ENCODE peak calls at places on chromosome 9, in seven cellular contexts. Z, C, V, W, I, O and T are unnamed samples.
A peak's percentile ranks its signal among the peaks of the same experiment; 100 is the strongest.

GRCh38 chr9:122453677-122454135 is 24.0 kb downstream of the OR1J1 start:
- DNase-seq in V (no peak), I (no peak), O (no peak), W (no peak), C (no peak), Z (no peak), T (no peak)

GRCh38 chr9:103545260-103545659 is 548.8 kb upstream of the SMC2 start:
- DNase-seq in I (no peak), O (no peak), Z (no peak), W (no peak), C (no peak), V (no peak), T (no peak)

GRCh38 chr9:96553070-96553469 is 66.6 kb downstream of the CDC14B start:
- DNase-seq in O (no peak), C (no peak), Z (no peak), I (no peak), W (peak; percentile 85), V (no peak), T (no peak)

GRCh38 chr9:133680250-133680975 is 44.2 kb downstream of the DBH start:
- DNase-seq in C (no peak), V (no peak), W (no peak), O (no peak), I (peak; percentile 53), Z (no peak), T (peak; percentile 87)

GRCh38 chr9:87285183-87285582 is 212.5 kb upstream of the DAPK1 start:
- DNase-seq in Z (no peak), C (no peak), O (no peak), W (no peak), V (no peak), I (no peak), T (no peak)

GRCh38 chr9:112338561-112338960 is 5.1 kb upstream of the PTBP3 start:
- DNase-seq in W (peak; percentile 28), I (no peak), V (no peak), C (no peak), Z (no peak), O (no peak), T (no peak)

GRCh38 chr9:68599826-68600225 is 59.1 kb upstream of the TMEM252 start:
- DNase-seq in O (no peak), V (no peak), W (no peak), Z (no peak), I (no peak), C (no peak), T (no peak)

GRCh38 chr9:97332993-97333392 is 25.5 kb downstream of the CCDC180 start:
- DNase-seq in O (no peak), I (no peak), Z (no peak), V (no peak), W (no peak), C (no peak), T (no peak)

GRCh38 chr9:93465853-93466252 is 12.5 kb upstream of the FAM120AOS start:
- DNase-seq in V (no peak), C (no peak), Z (no peak), W (no peak), O (no peak), I (no peak), T (no peak)

GRCh38 chr9:133474215-133474614 is 4.7 kb downstream of the SLC2A6 start:
- DNase-seq in I (no peak), C (no peak), W (no peak), V (no peak), O (no peak), Z (no peak), T (no peak)

GRCh38 chr9:69431777-69432176 is 106.8 kb downstream of the ENTREP1 start:
- DNase-seq in V (no peak), C (no peak), I (no peak), W (no peak), Z (no peak), O (no peak), T (no peak)

GRCh38 chr9:93572636-93573035 is 3.7 kb upstream of the PHF2 start:
- DNase-seq in O (no peak), V (no peak), W (no peak), C (no peak), I (no peak), Z (no peak), T (no peak)

GRCh38 chr9:75445122-75445521 is 356.8 kb downstream of the OSTF1 start:
- DNase-seq in C (no peak), I (no peak), Z (no peak), W (no peak), V (no peak), O (no peak), T (no peak)

GRCh38 chr9:89684912-89685636 is 80.3 kb downstream of the GADD45G start:
- DNase-seq in I (peak; percentile 79), C (peak; percentile 7), O (no peak), V (no peak), Z (no peak), W (no peak), T (no peak)

GRCh38 chr9:98373622-98374021 is 118.2 kb upstream of the TBC1D2 start:
- DNase-seq in O (no peak), W (no peak), Z (no peak), I (no peak), C (no peak), V (no peak), T (no peak)

GRCh38 chr9:94802795-94803194 is 76.3 kb downstream of the AOPEP start:
- DNase-seq in W (peak; percentile 95), I (no peak), O (no peak), C (no peak), Z (no peak), V (no peak), T (no peak)

GRCh38 chr9:111020594-111020993 is 17.7 kb downstream of the LPAR1 start:
- DNase-seq in O (no peak), V (no peak), W (no peak), C (no peak), Z (no peak), I (no peak), T (no peak)

GRCh38 chr9:5893591-5894236 is 3.0 kb downstream of the MLANA start:
- DNase-seq in I (no peak), Z (no peak), W (no peak), O (no peak), V (no peak), C (no peak), T (no peak)

GRCh38 chr9:78972303-78973002 is 599.3 kb upstream of the TLE4 start:
- DNase-seq in C (peak; percentile 86), I (no peak), W (no peak), Z (no peak), O (no peak), V (no peak), T (no peak)

GRCh38 chr9:99365233-99365980 is 143.3 kb downstream of the SEC61B start:
- DNase-seq in Z (no peak), O (no peak), C (no peak), V (no peak), I (no peak), W (peak; percentile 14), T (no peak)

GRCh38 chr9:126532019-126532462 is 81.7 kb upstream of the LMX1B start:
- DNase-seq in O (no peak), V (no peak), I (peak; percentile 83), C (no peak), Z (no peak), W (no peak), T (peak; percentile 68)

GRCh38 chr9:128882677-128883590 is 1.0 kb downstream of the LRRC8A start:
- DNase-seq in I (peak; percentile 66), O (no peak), Z (no peak), V (no peak), C (no peak), W (peak; percentile 10), T (no peak)

GRCh38 chr9:77833686-77834429 is 185.7 kb upstream of the GNA14 start:
- DNase-seq in O (no peak), W (no peak), Z (no peak), I (no peak), C (no peak), V (no peak), T (no peak)

GRCh38 chr9:120625222-120625621 is 45.3 kb upstream of the CDK5RAP2 start:
- DNase-seq in O (no peak), C (no peak), I (no peak), Z (no peak), V (no peak), W (no peak), T (no peak)